ENCODE peak calls at places on chromosomes 2 and 18, in four cellular contexts. S is fibroblast of lung, A is dorsolateral prefrontal cortex, V is esophagus squamous epithelium. H is an unnamed sample.

GRCh38 chr2:108980076-108980475 is 8.9 kb downstream of the EDAR start:
- DNase-seq in S (no peak), A (no peak), V (no peak), H (no peak)

GRCh38 chr2:97935719-97936161 is 60.0 kb downstream of the TMEM131 start:
- DNase-seq in S (peak; percentile 92), A (no peak), V (no peak), H (no peak)

GRCh38 chr2:85790499-85790898 is 36.7 kb downstream of the ATOH8 start:
- DNase-seq in S (no peak), A (peak; percentile 43), V (no peak), H (no peak)

GRCh38 chr2:171210864-171211431 is 50.3 kb upstream of the TLK1 start:
- DNase-seq in S (no peak), A (no peak), V (no peak), H (no peak)

GRCh38 chr18:21605218-21605617 is 4.7 kb upstream of the ESCO1 start:
- DNase-seq in S (no peak), A (no peak), V (no peak), H (no peak)

GRCh38 chr2:120740375-120740764 is 4.7 kb downstream of the GLI2 start:
- DNase-seq in S (no peak), A (no peak), V (no peak), H (no peak)

GRCh38 chr18:39030124-39030655 is 1464.6 kb upstream of the CELF4 start:
- DNase-seq in S (no peak), A (no peak), V (no peak), H (no peak)

GRCh38 chr2:178069551-178069950 is 3.0 kb downstream of the PDE11A start:
- DNase-seq in S (no peak), A (no peak), V (no peak), H (no peak)

GRCh38 chr2:61620244-61621159 is 82.3 kb upstream of the XPO1 start:
- DNase-seq in S (peak; percentile 76), A (no peak), V (no peak), H (no peak)

GRCh38 chr2:182368446-182368845 is 58.4 kb downstream of the PDE1A start:
- DNase-seq in S (peak; percentile 62), A (no peak), V (no peak), H (no peak)

GRCh38 chr2:32963941-32964340 is 17.2 kb downstream of the LTBP1 start:
- DNase-seq in S (peak; percentile 87), A (no peak), V (no peak), H (no peak)

GRCh38 chr18:44627245-44627644 is 53.4 kb upstream of the SETBP1 start:
- DNase-seq in S (no peak), A (no peak), V (no peak), H (no peak)

GRCh38 chr18:58087928-58088722 is 44.1 kb downstream of the NEDD4L start:
- DNase-seq in S (peak; percentile 16), A (no peak), V (no peak), H (no peak)

GRCh38 chr2:8456149-8457091 is 225.4 kb upstream of the ID2 start:
- DNase-seq in S (no peak), A (no peak), V (no peak), H (peak; percentile 74)

GRCh38 chr2:241833938-241834852 is 24.5 kb downstream of the PDCD1 start:
- DNase-seq in S (no peak), A (no peak), V (no peak), H (no peak)

GRCh38 chr18:22839488-22839930 is 93.6 kb upstream of the RBBP8 start:
- DNase-seq in S (no peak), A (no peak), V (no peak), H (no peak)

GRCh38 chr2:64644240-64645013 is 9.3 kb downstream of the SERTAD2 start:
- DNase-seq in S (peak; percentile 77), A (no peak), V (peak; percentile 22), H (peak; percentile 90)

GRCh38 chr18:75252136-75252535 is 41.5 kb downstream of the TSHZ1 start:
- DNase-seq in S (peak; percentile 37), A (no peak), V (no peak), H (no peak)

GRCh38 chr2:239285071-239285931 is 115.5 kb downstream of the HDAC4 start:
- DNase-seq in S (peak; percentile 43), A (peak; percentile 50), V (no peak), H (peak; percentile 57)

GRCh38 chr2:39275016-39275415 is 31.2 kb upstream of the CDKL4 start:
- DNase-seq in S (no peak), A (no peak), V (no peak), H (no peak)

GRCh38 chr2:77839102-77839501 is 316.9 kb upstream of the LRRTM4 start:
- DNase-seq in S (no peak), A (no peak), V (no peak), H (no peak)

GRCh38 chr2:217553689-217554088 is 449.1 kb downstream of the TNS1 start:
- DNase-seq in S (no peak), A (no peak), V (no peak), H (no peak)

GRCh38 chr2:56313541-56313940 is 129.8 kb downstream of the CCDC85A start:
- DNase-seq in S (no peak), A (peak; percentile 58), V (no peak), H (no peak)

GRCh38 chr2:19857806-19858205 is 44.0 kb downstream of the TTC32 start:
- DNase-seq in S (no peak), A (no peak), V (no peak), H (no peak)

GRCh38 chr2:182435754-182436153 is 8.9 kb upstream of the PDE1A start:
- DNase-seq in S (peak; percentile 29), A (no peak), V (no peak), H (no peak)

DNA sequence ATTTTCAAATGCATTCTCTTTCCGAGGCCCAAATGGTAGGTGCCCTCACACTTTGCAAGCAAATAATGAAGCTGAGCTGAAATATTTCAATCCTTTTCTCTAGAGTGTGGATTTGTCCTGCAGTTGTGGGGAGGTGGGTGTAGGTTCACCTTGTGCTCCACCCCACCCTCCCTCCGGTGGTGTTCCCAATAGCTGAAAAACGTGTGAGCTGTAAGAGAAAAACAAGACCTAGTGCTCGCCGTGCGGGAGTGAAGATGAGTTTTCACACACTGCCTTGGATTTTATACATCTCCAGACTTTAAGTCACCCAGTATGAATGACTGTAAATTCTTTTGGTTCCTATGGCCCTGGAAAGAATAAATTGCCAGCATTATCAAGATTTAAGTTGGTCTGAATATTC is 2.0 kb upstream of the SOX11 start:
- DNase-seq in S (peak; percentile 20), A (no peak), V (no peak), H (no peak)
- H3K4me3 ChIP-seq in S (no peak overlapping the region), A (no peak overlapping the region), V (no peak overlapping the region), H (no peak overlapping the region)

GRCh38 chr2:23531280-23531679 is 146.3 kb downstream of the KLHL29 start:
- DNase-seq in S (no peak), A (no peak), V (no peak), H (no peak)

GRCh38 chr2:23530909-23531276 is 145.9 kb downstream of the KLHL29 start:
- DNase-seq in S (no peak), A (no peak), V (no peak), H (no peak)

GRCh38 chr2:23533014-23533730 is 148.2 kb downstream of the KLHL29 start:
- DNase-seq in S (no peak), A (no peak), V (no peak), H (no peak)

GRCh38 chr2:23531881-23532280 is 146.9 kb downstream of the KLHL29 start:
- DNase-seq in S (no peak), A (no peak), V (no peak), H (no peak)

GRCh38 chr2:23532311-23533013 is 147.5 kb downstream of the KLHL29 start:
- DNase-seq in S (no peak), A (no peak), V (no peak), H (no peak)
- H3K4me3 ChIP-seq in S (no peak overlapping the region), A (peak overlapping the region; percentile 5), V (no peak overlapping the region), H (no peak overlapping the region)

DNA sequence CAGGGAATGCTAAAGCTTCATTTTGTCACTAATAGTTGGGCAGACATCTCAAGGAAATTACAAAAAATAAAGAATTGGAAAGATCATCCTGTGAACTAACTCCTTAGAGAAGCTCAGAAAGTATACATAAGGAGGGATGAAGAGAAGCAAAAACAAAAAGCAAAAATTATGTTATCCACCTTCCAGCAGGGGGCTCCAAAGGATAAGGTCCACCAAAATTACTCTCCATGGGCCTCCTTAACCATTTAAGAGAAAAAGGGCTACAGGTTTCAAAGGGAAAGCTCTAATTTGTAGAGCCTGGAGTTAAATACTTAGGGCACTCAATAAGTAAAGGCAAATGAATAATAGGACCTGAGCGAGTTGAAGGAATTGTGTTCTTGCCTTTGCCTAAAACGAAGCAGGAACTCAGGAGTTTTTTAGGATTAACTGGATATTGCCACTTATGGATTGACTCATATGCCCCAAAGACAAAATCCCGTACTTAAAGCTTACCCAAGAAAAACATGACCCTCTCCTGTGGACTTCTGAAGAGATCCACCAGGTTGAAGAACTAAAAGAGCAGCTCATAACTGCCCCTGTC is 1167.9 kb downstream of the DSC3 start:
- DNase-seq in S (peak; percentile 30), A (no peak), V (no peak), H (no peak)
- H3K4me3 ChIP-seq in S (no peak overlapping the region), A (no peak overlapping the region), V (no peak overlapping the region), H (no peak overlapping the region)

GRCh38 chr18:49023281-49023937 is 72.6 kb upstream of the SMAD7 start:
- DNase-seq in S (no peak), A (peak; percentile 27), V (no peak), H (no peak)

GRCh38 chr18:49023938-49024341 is 73.2 kb upstream of the SMAD7 start:
- DNase-seq in S (no peak), A (peak; percentile 39), V (no peak), H (peak; percentile 47)

GRCh38 chr18:49021076-49021432 is 70.3 kb upstream of the SMAD7 start:
- DNase-seq in S (no peak), A (peak; percentile 34), V (no peak), H (no peak)

GRCh38 chr18:49021433-49022129 is 70.8 kb upstream of the SMAD7 start:
- DNase-seq in S (peak; percentile 31), A (peak; percentile 53), V (no peak), H (peak; percentile 85)

DNA sequence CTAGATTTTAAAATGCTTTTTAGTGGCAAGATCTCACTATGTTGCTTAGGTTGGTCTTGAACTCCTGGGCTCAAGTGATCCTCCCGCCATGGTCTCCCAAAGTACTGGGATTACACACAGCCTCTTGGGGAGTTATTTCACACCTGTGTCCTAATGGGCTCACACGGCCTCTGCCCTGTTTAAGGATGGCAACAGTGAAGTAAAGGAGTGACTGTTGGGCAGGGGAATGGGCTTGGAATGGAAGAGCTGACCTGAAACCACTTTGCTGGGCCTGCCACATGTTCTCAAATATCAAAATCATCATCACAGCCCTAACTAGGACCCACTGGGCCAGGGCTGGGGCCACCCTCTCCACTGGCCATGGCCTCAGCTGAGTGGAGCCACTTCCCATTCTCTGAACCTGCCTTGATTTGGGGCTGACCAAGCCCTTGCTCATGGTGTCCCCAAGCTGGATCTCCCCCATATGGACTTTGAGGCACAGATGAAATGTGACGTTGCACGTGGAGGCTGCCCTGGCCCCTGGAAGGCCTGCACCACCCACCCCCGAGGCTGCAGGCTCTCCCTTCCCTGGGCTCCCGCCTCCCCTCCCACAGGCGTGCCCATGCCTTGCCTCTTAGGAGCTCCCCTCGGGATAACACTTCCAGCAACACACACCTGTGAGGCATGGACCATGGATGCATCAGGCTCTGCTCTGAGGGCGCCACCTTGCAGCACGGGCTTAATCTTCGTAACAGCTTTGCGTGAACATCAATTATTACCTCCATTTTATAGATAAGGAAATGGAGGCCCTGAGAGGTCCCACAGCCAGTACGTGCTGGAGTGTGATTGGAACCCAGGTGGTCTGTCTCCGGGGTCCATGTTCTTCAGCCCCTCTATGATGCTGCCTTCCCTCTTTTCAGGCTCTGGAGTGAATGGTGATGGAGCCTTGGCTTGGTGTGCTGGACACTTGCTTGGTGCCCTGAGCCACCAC is 71.8 kb upstream of the SMAD7 start:
- DNase-seq in S (no peak), A (peak; percentile 31), V (no peak), H (peak; percentile 55)
- H3K4me3 ChIP-seq in S (no peak overlapping the region), A (no peak overlapping the region), V (no peak overlapping the region), H (no peak overlapping the region)